ENCODE peak calls at places on chromosomes 3 and 15, in eight cellular contexts. H, K, N, V, E, C, P and T are unnamed samples.

GRCh38 chr3:77158701-77159100 is 118.8 kb downstream of the ROBO2 start:
- DNase-seq in C (no peak), H (no peak), N (no peak), P (no peak), V (no peak), E (no peak), K (no peak), T (no peak)

GRCh38 chr3:136567599-136568188 is 184.5 kb downstream of the STAG1 start:
- DNase-seq in N (no peak), E (no peak), C (no peak), K (no peak), P (no peak), V (no peak), H (no peak), T (no peak)

GRCh38 chr3:197482001-197482400 is 73.8 kb downstream of the BDH1 start:
- DNase-seq in V (peak), K (no peak), C (no peak), P (no peak), H (peak), E (no peak), N (no peak), T (peak)

GRCh38 chr3:135739755-135740154 is 225.8 kb upstream of the PPP2R3A start:
- DNase-seq in N (no peak), K (no peak), C (no peak), P (no peak), V (no peak), H (no peak), E (no peak), T (no peak)

GRCh38 chr15:66997212-66997611 is 68.2 kb upstream of the SMAD3 start:
- DNase-seq in E (peak), N (no peak), P (no peak), K (no peak), C (no peak), V (peak), H (peak), T (peak)

GRCh38 chr3:190513409-190514162 is at the start of gene IL1RAP:
- DNase-seq in C (peak), H (peak), P (peak), E (peak), K (peak), V (peak), N (peak), T (peak)

GRCh38 chr15:45704329-45705249 is 69.8 kb downstream of the SQOR start:
- DNase-seq in N (no peak), V (peak), H (peak), C (no peak), P (no peak), E (peak), K (peak), T (no peak)

GRCh38 chr15:59008086-59008485 is 20.6 kb downstream of the RNF111 start:
- DNase-seq in K (no peak), E (no peak), V (no peak), C (no peak), P (no peak), N (no peak), H (no peak), T (no peak)

GRCh38 chr15:53962646-53963561 is 15.3 kb upstream of the UNC13C start:
- DNase-seq in C (peak), E (no peak), N (peak), H (peak), P (no peak), V (peak), K (peak), T (no peak)

GRCh38 chr3:116569611-116570010 is 124.3 kb upstream of the LSAMP start:
- DNase-seq in N (no peak), K (no peak), P (no peak), C (no peak), H (no peak), E (no peak), V (peak), T (peak)

GRCh38 chr15:66654718-66655375 is 47.2 kb upstream of the SMAD6 start:
- DNase-seq in H (no peak), P (no peak), C (no peak), E (no peak), V (no peak), N (no peak), K (no peak), T (no peak)

GRCh38 chr15:90808517-90808939 is 59.9 kb upstream of the FURIN start:
- DNase-seq in E (no peak), C (no peak), V (no peak), H (no peak), K (no peak), N (no peak), P (no peak), T (no peak)

GRCh38 chr15:74339371-74339770 is 28.1 kb downstream of the CYP11A1 start:
- DNase-seq in K (no peak), V (no peak), N (no peak), E (no peak), C (no peak), H (no peak), P (no peak), T (no peak)

GRCh38 chr3:18951333-18951732 is 197.0 kb upstream of the KCNH8 start:
- DNase-seq in C (no peak), H (no peak), P (no peak), N (no peak), E (no peak), K (no peak), V (no peak), T (no peak)

GRCh38 chr3:18946524-18946923 is 201.8 kb upstream of the KCNH8 start:
- DNase-seq in V (peak), H (no peak), C (no peak), K (no peak), E (no peak), P (no peak), N (peak), T (no peak)
- TF ChIP-seq CTCF in V (peak), H (no peak), C (no peak), K (no peak), E (no peak), P (no peak), N (peak), T (no peak)

GRCh38 chr3:150384517-150385212 is 23.4 kb upstream of the TSC22D2 start:
- DNase-seq in V (no peak), H (no peak), P (peak), N (peak), C (peak), E (no peak), K (peak), T (no peak)
- TF ChIP-seq CTCF in V (no peak), H (no peak), P (no peak), N (peak), C (peak), E (no peak), K (peak), T (peak)

DNA sequence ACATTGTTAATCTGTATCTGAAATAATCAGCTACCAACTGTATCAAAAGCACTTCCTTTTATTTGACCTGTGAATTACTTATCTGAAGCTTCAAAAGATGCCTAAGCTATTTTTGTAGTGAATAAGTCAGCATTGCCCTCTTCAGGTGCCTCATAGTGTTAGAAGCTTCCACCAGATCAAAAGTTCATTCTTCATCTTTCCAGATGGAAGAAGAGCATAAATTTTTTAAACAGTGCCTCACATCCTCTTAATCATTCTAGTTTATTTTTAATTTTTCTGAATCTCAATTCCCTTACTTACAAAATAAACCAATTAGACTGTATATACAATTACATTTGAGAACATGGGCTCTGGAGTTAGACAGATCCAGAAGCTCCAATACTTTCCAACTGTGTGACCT is 65.0 kb downstream of the MYO5A start:
- DNase-seq in N (peak), V (peak), C (peak), H (peak), P (no peak), E (no peak), K (no peak), T (no peak)
- TF ChIP-seq CTCF in N (peak), V (peak), C (peak), H (peak), P (peak), E (no peak), K (no peak), T (no peak)

GRCh38 chr3:180690061-180690460 is 10.8 kb upstream of the CCDC39 start:
- DNase-seq in K (no peak), C (no peak), H (no peak), V (peak), P (no peak), E (no peak), N (no peak), T (no peak)
- TF ChIP-seq CTCF in K (peak), C (peak), H (no peak), V (no peak), P (no peak), E (no peak), N (peak), T (no peak)

GRCh38 chr3:194204036-194204792 is 68.3 kb downstream of the HES1 start:
- DNase-seq in V (no peak), K (no peak), N (no peak), E (no peak), H (no peak), C (no peak), P (peak), T (no peak)
- TF ChIP-seq CTCF in V (no peak), K (peak), N (no peak), E (no peak), H (no peak), C (no peak), P (no peak), T (no peak)